ENCODE peak calls at places on chromosomes 13 and 19, in five cellular contexts. R is fibroblast of the aortic adventitia; Y is activated CD8-positive, alpha-beta T cell treated with anti-CD3 and anti-CD28 coated beads, Interleukin-2, amount 10 ng/mL, durations not matched to agents 7 days and 5 days; T is stimulated activated CD4-positive, alpha-beta T cell treated with anti-CD3 and anti-CD28 coated beads, Interleukin-1b, Interleukin-23, amount 100 ng/mL, for 24 hours; W is upper lobe of right lung. I is an unnamed sample.

GRCh38 chr13:62357887-62358645 is 942.4 kb upstream of the PCDH20 start:
- DNase-seq in R (no peak), Y (no peak), T (no peak), W (no peak), I (peak)

GRCh38 chr13:87671824-87672603 is 843 bp downstream of the SLITRK5 start:
- DNase-seq in R (no peak), Y (no peak), T (no peak), W (peak), I (no peak)

GRCh38 chr19:11204943-11205349 is 7.6 kb upstream of the KANK2 start:
- DNase-seq in R (no peak), Y (no peak), T (no peak), W (no peak), I (no peak)

GRCh38 chr19:48283908-48284307 is 14.0 kb downstream of the ZNF114 start:
- DNase-seq in R (peak), Y (no peak), T (no peak), W (no peak), I (no peak)

GRCh38 chr19:22882797-22883196 is 50.7 kb downstream of the ZNF723 start:
- DNase-seq in R (peak), Y (no peak), T (no peak), W (no peak), I (peak)

GRCh38 chr13:38228322-38228721 is 121.3 kb upstream of the UFM1 start:
- DNase-seq in R (no peak), Y (no peak), T (no peak), W (no peak), I (no peak)

GRCh38 chr13:45068036-45069001 is 52.0 kb upstream of the GTF2F2 start:
- DNase-seq in R (no peak), Y (no peak), T (no peak), W (no peak), I (no peak)

GRCh38 chr13:59771272-59771671 is 392.5 kb downstream of the DIAPH3 start:
- DNase-seq in R (peak), Y (no peak), T (no peak), W (no peak), I (no peak)

GRCh38 chr19:4717191-4717965 is 6.3 kb downstream of the DPP9 start:
- DNase-seq in R (peak), Y (no peak), T (no peak), W (peak), I (no peak)

I was measured in pons.